ENCODE peak calls at places on chromosomes 5 and 9, in ten cellular contexts. One of them, this sample, is unnamed.

GRCh38 chr5:93497101-93497500 is 83.9 kb downstream of the NR2F1-AS1 start:
- DNase-seq in stimulated activated CD8-positive, alpha-beta memory T cell treated with anti-CD3 and anti-CD28 coated beads, Interleukin-2, amount 100 ng/mL, for 48 hours: no peak
- DNase-seq in activated CD4-positive, CD25-positive, alpha-beta regulatory T cell: no peak
- DNase-seq in NCI-H1436: no peak
- DNase-seq in NCI-H1105 treated with DMSO at 0.1 percent for 48 hours: no peak
- DNase-seq in NCI-H345: no peak
- DNase-seq in lower leg skin: no peak
- DNase-seq in neural crest cell: no peak
- DNase-seq in activated T-helper 1 cell treated with anti-CD3 and anti-CD28 coated beads, Interleukin-2, amount 50 U/mL, for 16 hours: no peak
- DNase-seq in activated T-cell treated with anti-CD3 and anti-CD28 coated beads for 1 hour: no peak
- DNase-seq in this sample: no peak

GRCh38 chr5:147339313-147339712 is 104.5 kb downstream of the STK32A start:
- DNase-seq in stimulated activated CD8-positive, alpha-beta memory T cell treated with anti-CD3 and anti-CD28 coated beads, Interleukin-2, amount 100 ng/mL, for 48 hours: no peak
- DNase-seq in activated CD4-positive, CD25-positive, alpha-beta regulatory T cell: no peak
- DNase-seq in NCI-H1436: no peak
- DNase-seq in NCI-H1105 treated with DMSO at 0.1 percent for 48 hours: no peak
- DNase-seq in NCI-H345: no peak
- DNase-seq in lower leg skin: no peak
- DNase-seq in neural crest cell: no peak
- DNase-seq in activated T-helper 1 cell treated with anti-CD3 and anti-CD28 coated beads, Interleukin-2, amount 50 U/mL, for 16 hours: no peak
- DNase-seq in activated T-cell treated with anti-CD3 and anti-CD28 coated beads for 1 hour: no peak
- DNase-seq in this sample: no peak

GRCh38 chr5:117803533-117803932 is 1184.8 kb downstream of the DTWD2 start:
- DNase-seq in stimulated activated CD8-positive, alpha-beta memory T cell treated with anti-CD3 and anti-CD28 coated beads, Interleukin-2, amount 100 ng/mL, for 48 hours: no peak
- DNase-seq in activated CD4-positive, CD25-positive, alpha-beta regulatory T cell: no peak
- DNase-seq in NCI-H1436: no peak
- DNase-seq in NCI-H1105 treated with DMSO at 0.1 percent for 48 hours: no peak
- DNase-seq in NCI-H345: no peak
- DNase-seq in lower leg skin: no peak
- DNase-seq in neural crest cell: no peak
- DNase-seq in activated T-helper 1 cell treated with anti-CD3 and anti-CD28 coated beads, Interleukin-2, amount 50 U/mL, for 16 hours: no peak
- DNase-seq in activated T-cell treated with anti-CD3 and anti-CD28 coated beads for 1 hour: no peak
- DNase-seq in this sample: no peak

GRCh38 chr5:32508806-32509805 is 64.6 kb upstream of the ZFR start:
- DNase-seq in stimulated activated CD8-positive, alpha-beta memory T cell treated with anti-CD3 and anti-CD28 coated beads, Interleukin-2, amount 100 ng/mL, for 48 hours: no peak
- DNase-seq in activated CD4-positive, CD25-positive, alpha-beta regulatory T cell: no peak
- DNase-seq in NCI-H1436: no peak
- DNase-seq in NCI-H1105 treated with DMSO at 0.1 percent for 48 hours: no peak
- DNase-seq in NCI-H345: no peak
- DNase-seq in lower leg skin: no peak
- DNase-seq in neural crest cell: no peak
- DNase-seq in activated T-helper 1 cell treated with anti-CD3 and anti-CD28 coated beads, Interleukin-2, amount 50 U/mL, for 16 hours: no peak
- DNase-seq in activated T-cell treated with anti-CD3 and anti-CD28 coated beads for 1 hour: no peak
- DNase-seq in this sample: no peak

GRCh38 chr9:116987902-116988301 is 300.8 kb downstream of the TRIM32 start:
- DNase-seq in stimulated activated CD8-positive, alpha-beta memory T cell treated with anti-CD3 and anti-CD28 coated beads, Interleukin-2, amount 100 ng/mL, for 48 hours: no peak
- DNase-seq in activated CD4-positive, CD25-positive, alpha-beta regulatory T cell: no peak
- DNase-seq in NCI-H1436: no peak
- DNase-seq in NCI-H1105 treated with DMSO at 0.1 percent for 48 hours: no peak
- DNase-seq in NCI-H345: no peak
- DNase-seq in lower leg skin: no peak
- DNase-seq in neural crest cell: no peak
- DNase-seq in activated T-helper 1 cell treated with anti-CD3 and anti-CD28 coated beads, Interleukin-2, amount 50 U/mL, for 16 hours: no peak
- DNase-seq in activated T-cell treated with anti-CD3 and anti-CD28 coated beads for 1 hour: no peak
- DNase-seq in this sample: no peak

GRCh38 chr5:139410121-139410885 is 6.4 kb upstream of the SPATA24 start:
- DNase-seq in stimulated activated CD8-positive, alpha-beta memory T cell treated with anti-CD3 and anti-CD28 coated beads, Interleukin-2, amount 100 ng/mL, for 48 hours: no peak
- DNase-seq in activated CD4-positive, CD25-positive, alpha-beta regulatory T cell: no peak
- DNase-seq in NCI-H1436: no peak
- DNase-seq in NCI-H1105 treated with DMSO at 0.1 percent for 48 hours: no peak
- DNase-seq in NCI-H345: no peak
- DNase-seq in lower leg skin: no peak
- DNase-seq in neural crest cell: no peak
- DNase-seq in activated T-helper 1 cell treated with anti-CD3 and anti-CD28 coated beads, Interleukin-2, amount 50 U/mL, for 16 hours: no peak
- DNase-seq in activated T-cell treated with anti-CD3 and anti-CD28 coated beads for 1 hour: no peak
- DNase-seq in this sample: no peak

GRCh38 chr5:151284392-151284967 is 19.1 kb downstream of the SLC36A3 start:
- DNase-seq in stimulated activated CD8-positive, alpha-beta memory T cell treated with anti-CD3 and anti-CD28 coated beads, Interleukin-2, amount 100 ng/mL, for 48 hours: no peak
- DNase-seq in activated CD4-positive, CD25-positive, alpha-beta regulatory T cell: no peak
- DNase-seq in NCI-H1436: no peak
- DNase-seq in NCI-H1105 treated with DMSO at 0.1 percent for 48 hours: no peak
- DNase-seq in NCI-H345: no peak
- DNase-seq in lower leg skin: no peak
- DNase-seq in neural crest cell: no peak
- DNase-seq in activated T-helper 1 cell treated with anti-CD3 and anti-CD28 coated beads, Interleukin-2, amount 50 U/mL, for 16 hours: no peak
- DNase-seq in activated T-cell treated with anti-CD3 and anti-CD28 coated beads for 1 hour: no peak
- DNase-seq in this sample: no peak

GRCh38 chr9:99193466-99193821 is 28.3 kb downstream of the ALG2 start:
- DNase-seq in stimulated activated CD8-positive, alpha-beta memory T cell treated with anti-CD3 and anti-CD28 coated beads, Interleukin-2, amount 100 ng/mL, for 48 hours: no peak
- DNase-seq in activated CD4-positive, CD25-positive, alpha-beta regulatory T cell: no peak
- DNase-seq in NCI-H1436: no peak
- DNase-seq in NCI-H1105 treated with DMSO at 0.1 percent for 48 hours: no peak
- DNase-seq in NCI-H345: no peak
- DNase-seq in lower leg skin: no peak
- DNase-seq in neural crest cell: no peak
- DNase-seq in activated T-helper 1 cell treated with anti-CD3 and anti-CD28 coated beads, Interleukin-2, amount 50 U/mL, for 16 hours: no peak
- DNase-seq in activated T-cell treated with anti-CD3 and anti-CD28 coated beads for 1 hour: no peak
- DNase-seq in this sample: no peak

GRCh38 chr5:151319334-151319733 is 15.8 kb upstream of the SLC36A3 start:
- DNase-seq in stimulated activated CD8-positive, alpha-beta memory T cell treated with anti-CD3 and anti-CD28 coated beads, Interleukin-2, amount 100 ng/mL, for 48 hours: no peak
- DNase-seq in activated CD4-positive, CD25-positive, alpha-beta regulatory T cell: no peak
- DNase-seq in NCI-H1436: no peak
- DNase-seq in NCI-H1105 treated with DMSO at 0.1 percent for 48 hours: no peak
- DNase-seq in NCI-H345: no peak
- DNase-seq in lower leg skin: no peak
- DNase-seq in neural crest cell: no peak
- DNase-seq in activated T-helper 1 cell treated with anti-CD3 and anti-CD28 coated beads, Interleukin-2, amount 50 U/mL, for 16 hours: no peak
- DNase-seq in activated T-cell treated with anti-CD3 and anti-CD28 coated beads for 1 hour: no peak
- DNase-seq in this sample: peak; percentile 5

GRCh38 chr5:169945831-169946261 is 34.4 kb downstream of the INSYN2B start:
- DNase-seq in stimulated activated CD8-positive, alpha-beta memory T cell treated with anti-CD3 and anti-CD28 coated beads, Interleukin-2, amount 100 ng/mL, for 48 hours: no peak
- DNase-seq in activated CD4-positive, CD25-positive, alpha-beta regulatory T cell: no peak
- DNase-seq in NCI-H1436: no peak
- DNase-seq in NCI-H1105 treated with DMSO at 0.1 percent for 48 hours: peak; percentile 7
- DNase-seq in NCI-H345: no peak
- DNase-seq in lower leg skin: peak; percentile 23
- DNase-seq in neural crest cell: peak; percentile 23
- DNase-seq in activated T-helper 1 cell treated with anti-CD3 and anti-CD28 coated beads, Interleukin-2, amount 50 U/mL, for 16 hours: no peak
- DNase-seq in activated T-cell treated with anti-CD3 and anti-CD28 coated beads for 1 hour: no peak
- DNase-seq in this sample: no peak

This sample was measured in NCI-H187 treated with DMSO at 0.1 percent for 48 hours.